ENCODE peak calls at places on chromosomes 11 and 22, in six cellular contexts. X is iPS-NIHi11; Y is activated naive CD4-positive, alpha-beta T cell treated with anti-CD3 and anti-CD28 coated beads for 36 hours; C is GM06990; M is NCI-H1105; S is colonic mucosa. Q is an unnamed sample.

GRCh38 chr11:1728931-1729691 is 21.3 kb downstream of the IFITM10 start:
- DNase-seq in X (no peak), Y (no peak), C (no peak), M (no peak), S (no peak), Q (no peak)

GRCh38 chr11:65851811-65852507 is 6.0 kb downstream of the CFL1 start:
- DNase-seq in X (no peak), Y (no peak), C (no peak), M (no peak), S (no peak), Q (no peak)

GRCh38 chr11:132658696-132659095 is 873.6 kb downstream of the OPCML start:
- DNase-seq in X (no peak), Y (no peak), C (no peak), M (no peak), S (no peak), Q (no peak)

GRCh38 chr11:8341966-8342365 is 78.3 kb upstream of the LMO1 start:
- DNase-seq in X (no peak), Y (no peak), C (no peak), M (no peak), S (no peak), Q (no peak)

GRCh38 chr22:37569009-37569920 is 9.0 kb downstream of the CDC42EP1 start:
- DNase-seq in X (peak), Y (no peak), C (no peak), M (no peak), S (peak), Q (no peak)

GRCh38 chr11:68118753-68119448 is 2.3 kb downstream of the CHKA start:
- DNase-seq in X (no peak), Y (no peak), C (peak), M (no peak), S (no peak), Q (peak)

GRCh38 chr11:4697583-4697982 is at the start of gene OR51E2:
- DNase-seq in X (peak), Y (no peak), C (no peak), M (no peak), S (no peak), Q (peak)

GRCh38 chr22:41603873-41604332 is 14.3 kb upstream of the PMM1 start:
- DNase-seq in X (no peak), Y (peak), C (peak), M (no peak), S (no peak), Q (no peak)

GRCh38 chr22:35777335-35777975 is 59.8 kb downstream of the APOL5 start:
- DNase-seq in X (no peak), Y (no peak), C (no peak), M (no peak), S (no peak), Q (peak)

GRCh38 chr11:128155590-128155989 is 431.8 kb downstream of the ETS1 start:
- DNase-seq in X (no peak), Y (no peak), C (no peak), M (no peak), S (no peak), Q (no peak)

GRCh38 chr11:69540118-69541000 is 58.9 kb downstream of the LINC01488 start:
- DNase-seq in X (peak), Y (no peak), C (no peak), M (no peak), S (no peak), Q (peak)

GRCh38 chr22:36873614-36874308 is 13.0 kb downstream of the NCF4 start:
- DNase-seq in X (peak), Y (peak), C (peak), M (no peak), S (no peak), Q (peak)

GRCh38 chr11:110432713-110433392 is 3.1 kb downstream of the FDX1 start:
- DNase-seq in X (no peak), Y (no peak), C (no peak), M (no peak), S (no peak), Q (peak)

GRCh38 chr11:108117746-108118371 is 3.5 kb upstream of the ACAT1 start:
- DNase-seq in X (no peak), Y (no peak), C (peak), M (peak), S (no peak), Q (peak)

GRCh38 chr11:64121637-64122410 is 44.1 kb downstream of the MACROD1 start:
- DNase-seq in X (no peak), Y (no peak), C (no peak), M (no peak), S (no peak), Q (peak)

GRCh38 chr11:69385832-69386415 is 92.0 kb downstream of the MYEOV start:
- DNase-seq in X (no peak), Y (no peak), C (no peak), M (no peak), S (no peak), Q (no peak)

GRCh38 chr11:3340025-3340424 is 38.9 kb downstream of the ZNF195 start:
- DNase-seq in X (no peak), Y (no peak), C (no peak), M (no peak), S (no peak), Q (peak)

GRCh38 chr11:2400761-2401435 is 348 bp downstream of the TSSC4 start:
- DNase-seq in X (no peak), Y (no peak), C (no peak), M (no peak), S (no peak), Q (no peak)

GRCh38 chr22:31344369-31345330 is 1.5 kb downstream of the PATZ1 start:
- DNase-seq in X (no peak), Y (peak), C (peak), M (no peak), S (peak), Q (peak)

GRCh38 chr11:29773656-29774264 is 243.1 kb downstream of the KCNA4 start:
- DNase-seq in X (no peak), Y (no peak), C (no peak), M (no peak), S (no peak), Q (peak)

GRCh38 chr11:1776944-1777715 is 13.4 kb upstream of the CTSD start:
- DNase-seq in X (no peak), Y (no peak), C (no peak), M (no peak), S (no peak), Q (no peak)

GRCh38 chr11:11569936-11570491 is 51.8 kb downstream of the GALNT18 start:
- DNase-seq in X (no peak), Y (no peak), C (no peak), M (no peak), S (peak), Q (peak)

GRCh38 chr11:66727282-66727882 is 1.6 kb downstream of the SPTBN2 start:
- DNase-seq in X (peak), Y (peak), C (peak), M (peak), S (no peak), Q (peak)

GRCh38 chr11:2798951-2799761 is 86.4 kb downstream of the CDKN1C start:
- DNase-seq in X (no peak), Y (peak), C (no peak), M (no peak), S (peak), Q (no peak)

GRCh38 chr22:35914665-35915476 is 113.8 kb downstream of the RBFOX2 start:
- DNase-seq in X (peak), Y (peak), C (no peak), M (peak), S (peak), Q (peak)

GRCh38 chr11:106152824-106153223 is 75.4 kb downstream of the AASDHPPT start:
- DNase-seq in X (no peak), Y (no peak), C (no peak), M (no peak), S (no peak), Q (no peak)

GRCh38 chr11:66454253-66454652 is 12.5 kb upstream of the PELI3 start:
- DNase-seq in X (no peak), Y (peak), C (no peak), M (no peak), S (no peak), Q (no peak)

GRCh38 chr22:26463688-26464087 is 19.9 kb downstream of the HPS4 start:
- DNase-seq in X (no peak), Y (no peak), C (no peak), M (no peak), S (no peak), Q (no peak)

GRCh38 chr22:29476116-29476515 is 3.9 kb upstream of the NEFH start:
- DNase-seq in X (peak), Y (no peak), C (no peak), M (no peak), S (no peak), Q (no peak)

GRCh38 chr11:118049771-118050170 is 27.1 kb upstream of the TMPRSS4 start:
- DNase-seq in X (no peak), Y (no peak), C (no peak), M (no peak), S (no peak), Q (no peak)

GRCh38 chr11:121634889-121635288 is 182.1 kb upstream of the SORL1-AS1 start:
- DNase-seq in X (no peak), Y (no peak), C (no peak), M (no peak), S (no peak), Q (peak)

GRCh38 chr11:46826310-46827044 is 19.6 kb downstream of the CKAP5 start:
- DNase-seq in X (peak), Y (peak), C (peak), M (peak), S (peak), Q (peak)

GRCh38 chr11:60767388-60767811 is 10.7 kb downstream of the MS4A15 start:
- DNase-seq in X (peak), Y (peak), C (no peak), M (no peak), S (no peak), Q (no peak)

Q was measured in cardiac fibroblast.